ENCODE peak calls at places on chromosome 16, in six cellular contexts. K is mesenchymal stem cell, U is IMR-90, S is H1, N is neuronal stem cell, T is trophoblast cell. D is an unnamed sample.

GRCh38 chr16:67155305-67156145 is 4.2 kb downstream of the TRADD start:
- DNase-seq in S (peak), U (peak), K (peak), T (peak), N (peak), D (peak)

GRCh38 chr16:65178151-65178550 is 56.3 kb upstream of the CDH11 start:
- DNase-seq in T (no peak), U (peak), S (no peak), N (no peak), K (peak), D (no peak)

GRCh38 chr16:22266546-22266945 is 30.7 kb upstream of the POLR3E start:
- DNase-seq in N (no peak), T (no peak), S (no peak), K (no peak), U (no peak), D (no peak)

GRCh38 chr16:2856061-2856670 is 1.8 kb downstream of the PRSS22 start:
- DNase-seq in S (peak), K (no peak), T (peak), N (no peak), U (no peak), D (peak)

GRCh38 chr16:28136751-28137434 is 73.4 kb upstream of the GSG1L start:
- DNase-seq in N (no peak), K (no peak), U (no peak), S (no peak), T (no peak), D (no peak)

GRCh38 chr16:53960954-53961616 is 257.1 kb downstream of the FTO start:
- DNase-seq in N (no peak), K (no peak), T (no peak), S (no peak), U (no peak), D (no peak)

GRCh38 chr16:11063432-11064201 is 119.3 kb downstream of the CLEC16A start:
- DNase-seq in N (no peak), K (no peak), S (no peak), T (no peak), U (no peak), D (no peak)

GRCh38 chr16:28863929-28864886 is 565 bp downstream of the SH2B1 start:
- DNase-seq in K (peak), T (no peak), N (no peak), U (peak), S (no peak), D (no peak)

GRCh38 chr16:59179446-59180082 is 445.4 kb upstream of the GOT2 start:
- DNase-seq in T (no peak), K (peak), N (no peak), U (no peak), S (no peak), D (no peak)

GRCh38 chr16:21638573-21638975 is 13.8 kb downstream of the IGSF6 start:
- DNase-seq in U (peak), K (peak), N (no peak), S (no peak), T (no peak), D (no peak)

GRCh38 chr16:35574454-35575431 is 2115.3 kb downstream of the TP53TG3F start:
- DNase-seq in S (no peak), U (no peak), T (no peak), N (no peak), K (no peak), D (no peak)

GRCh38 chr16:102060-102855 is 24.2 kb downstream of the MPG start:
- DNase-seq in S (no peak), U (peak), N (no peak), K (no peak), T (no peak), D (no peak)

GRCh38 chr16:21126518-21126917 is 24.1 kb downstream of the DNAH3 start:
- DNase-seq in U (no peak), N (no peak), T (no peak), K (no peak), S (no peak), D (no peak)

GRCh38 chr16:54361246-54361645 is 74.7 kb upstream of the IRX3 start:
- DNase-seq in S (no peak), T (no peak), K (no peak), U (no peak), N (no peak), D (no peak)

GRCh38 chr16:53510704-53511070 is 7.7 kb upstream of the AKTIP start:
- DNase-seq in S (no peak), U (no peak), N (no peak), K (no peak), T (no peak), D (no peak)

GRCh38 chr16:80971814-80972213 is 34.9 kb downstream of the CMC2 start:
- DNase-seq in K (no peak), S (no peak), T (no peak), U (no peak), N (no peak), D (no peak)

GRCh38 chr16:87448866-87449265 is 44.0 kb downstream of the ZCCHC14 start:
- DNase-seq in S (no peak), K (no peak), U (no peak), T (no peak), N (no peak), D (no peak)

GRCh38 chr16:46715769-46716305 is 26.4 kb downstream of the ORC6 start:
- DNase-seq in N (no peak), U (no peak), K (no peak), S (peak), T (no peak), D (no peak)

GRCh38 chr16:48542020-48542473 is 67.9 kb downstream of the N4BP1 start:
- DNase-seq in T (no peak), K (peak), U (peak), N (no peak), S (no peak), D (no peak)

GRCh38 chr16:53417011-53417410 is 17.3 kb upstream of the RBL2 start:
- DNase-seq in K (peak), T (peak), S (no peak), U (peak), N (no peak), D (no peak)

GRCh38 chr16:27450836-27451341 is 48.9 kb downstream of the IL21R start:
- DNase-seq in U (no peak), T (no peak), S (no peak), K (peak), N (no peak), D (no peak)

GRCh38 chr16:8675183-8676159 is 1.1 kb downstream of the ABAT start:
- DNase-seq in U (no peak), N (no peak), S (no peak), T (no peak), K (no peak), D (no peak)

GRCh38 chr16:10314811-10315210 is 71.0 kb upstream of the ATF7IP2 start:
- DNase-seq in K (no peak), U (no peak), S (no peak), T (no peak), N (no peak), D (no peak)

GRCh38 chr16:21650517-21650916 is 1.9 kb downstream of the IGSF6 start:
- DNase-seq in S (no peak), T (no peak), U (no peak), N (no peak), K (no peak), D (no peak)

GRCh38 chr16:71929048-71929447 is 33.7 kb downstream of the IST1 start:
- DNase-seq in U (peak), S (no peak), N (no peak), K (peak), T (no peak), D (no peak)

GRCh38 chr16:47260496-47260895 is 116.8 kb upstream of the NETO2 start:
- DNase-seq in U (no peak), S (no peak), T (no peak), N (no peak), K (no peak), D (no peak)

GRCh38 chr16:26550111-26550610 is 516.6 kb upstream of the C16orf82 start:
- DNase-seq in U (no peak), N (no peak), K (no peak), T (peak), S (no peak), D (no peak)

GRCh38 chr16:27244363-27244755 is 24.2 kb downstream of the NSMCE1 start:
- DNase-seq in T (no peak), N (no peak), S (no peak), U (no peak), K (no peak), D (peak)

GRCh38 chr16:28925386-28926228 is 569 bp upstream of the RABEP2 start:
- DNase-seq in S (no peak), T (no peak), N (no peak), K (peak), U (peak), D (no peak)

GRCh38 chr16:28210264-28210663 is 1.5 kb downstream of the XPO6 start:
- DNase-seq in U (no peak), T (no peak), N (no peak), S (no peak), K (no peak), D (no peak)

GRCh38 chr16:73058221-73058615 is 10.3 kb upstream of the ZFHX3 start:
- DNase-seq in T (no peak), S (peak), U (no peak), K (peak), N (peak), D (no peak)

GRCh38 chr16:73056383-73056782 is 8.5 kb upstream of the ZFHX3 start:
- DNase-seq in T (no peak), U (no peak), S (no peak), N (no peak), K (no peak), D (no peak)

GRCh38 chr16:73058616-73059409 is 10.9 kb upstream of the ZFHX3 start:
- DNase-seq in U (peak), K (peak), S (peak), N (peak), T (no peak), D (no peak)

GRCh38 chr16:73056911-73057310 is 9.0 kb upstream of the ZFHX3 start:
- DNase-seq in T (no peak), K (no peak), U (no peak), S (no peak), N (no peak), D (no peak)

DNA sequence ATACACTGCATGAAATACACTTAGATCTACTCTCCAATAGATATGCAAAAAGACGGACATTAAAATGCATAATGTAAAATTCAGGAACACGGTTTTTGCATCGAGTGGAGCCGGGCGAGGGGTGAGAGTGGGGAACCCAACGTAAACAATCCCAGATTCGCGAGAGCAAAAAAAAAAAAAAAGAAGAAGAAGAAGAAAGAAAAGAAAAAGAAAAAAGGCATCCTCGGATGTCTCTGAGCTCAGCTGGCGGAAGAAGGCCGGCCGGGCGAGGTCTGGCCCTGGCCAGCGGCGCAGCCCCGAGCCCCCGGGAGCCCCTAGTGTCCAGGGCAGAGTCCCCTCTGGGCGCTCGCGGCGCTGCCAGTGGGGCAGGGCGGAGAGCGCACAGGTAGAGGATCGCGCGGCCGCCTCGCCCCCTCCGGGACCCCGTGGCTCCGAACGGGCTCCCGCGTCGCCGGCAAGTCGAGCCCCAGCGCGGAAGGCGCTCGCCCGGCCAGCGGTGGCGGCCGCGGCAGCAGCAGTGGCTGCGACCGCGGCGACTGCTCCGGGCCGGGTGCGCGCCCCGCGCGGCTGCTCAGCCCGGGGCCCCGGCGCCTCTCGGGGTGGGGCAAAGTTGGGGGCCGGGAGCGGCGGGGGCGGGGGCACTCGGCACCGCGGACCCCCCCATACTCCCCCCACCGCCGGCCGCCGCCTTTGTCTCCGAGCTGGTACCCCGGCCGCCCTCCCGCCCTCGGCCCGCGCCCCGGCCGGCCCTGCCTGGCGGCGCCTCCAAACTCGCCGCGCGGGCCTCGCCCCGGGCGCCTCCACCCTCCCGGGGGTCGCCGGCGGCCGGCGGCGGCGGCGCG is 9.7 kb upstream of the ZFHX3 start:
- DNase-seq in T (no peak), S (peak), K (peak), N (peak), U (no peak), D (no peak)
- H3K4ac ChIP-seq in T (peak), S (no peak), K (peak), N (no peak), U (peak), D (no peak)

DNA sequence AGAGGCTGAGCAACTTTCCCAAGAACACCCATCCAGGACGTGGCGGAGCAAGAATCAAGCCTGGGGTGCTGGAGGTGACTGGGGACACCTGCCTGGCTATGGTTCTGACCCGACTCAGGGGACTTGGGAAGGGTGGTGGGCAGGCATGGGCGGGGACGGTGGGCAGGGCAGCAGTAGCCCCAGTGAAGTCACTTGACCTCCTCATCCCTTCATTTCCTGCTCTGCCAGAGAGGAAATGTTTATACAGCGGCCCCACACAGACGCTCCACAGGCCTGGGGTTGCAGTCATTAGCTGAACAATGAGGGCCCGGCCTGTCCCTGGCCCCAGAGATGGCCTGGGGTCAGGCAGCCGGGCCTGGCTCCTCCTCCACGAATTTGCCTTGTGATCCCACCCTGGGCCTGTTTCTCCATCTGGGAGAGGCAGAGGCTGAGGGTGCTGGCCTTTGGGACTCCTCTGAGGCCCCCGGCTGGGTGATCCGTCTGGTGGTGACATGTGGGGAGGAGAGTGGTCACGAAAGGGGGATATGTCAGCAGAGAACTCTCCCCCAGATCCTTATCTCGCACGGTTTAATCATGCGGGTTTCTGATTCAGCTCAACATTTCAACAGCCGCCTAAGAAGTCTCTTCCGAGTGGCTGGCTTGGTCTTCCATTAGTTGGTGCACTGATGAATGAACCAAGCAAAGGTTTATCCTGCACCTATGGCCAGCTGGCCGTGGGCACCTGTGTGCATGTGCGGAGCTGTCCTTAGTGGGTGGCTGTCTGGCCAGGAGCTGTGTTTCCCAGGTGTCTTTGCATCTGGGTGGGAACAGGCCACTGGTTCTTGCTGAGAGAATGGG is 175.9 kb downstream of the IRF8 start:
- DNase-seq in T (no peak), K (peak), N (peak), S (no peak), U (peak), D (peak)
- H3K23ac ChIP-seq in T (no peak), K (peak), N (no peak), S (no peak), U (peak), D (no peak)

GRCh38 chr16:49727611-49728010 is 128.3 kb downstream of the ZNF423 start:
- DNase-seq in U (no peak), S (no peak), T (no peak), N (no peak), K (no peak), D (no peak)

GRCh38 chr16:49726155-49726554 is 129.8 kb downstream of the ZNF423 start:
- DNase-seq in T (no peak), N (no peak), K (no peak), S (no peak), U (no peak), D (no peak)

GRCh38 chr16:49720225-49720624 is 135.7 kb downstream of the ZNF423 start:
- DNase-seq in S (no peak), N (no peak), U (no peak), T (no peak), K (no peak), D (no peak)

GRCh38 chr16:49723310-49723709 is 132.6 kb downstream of the ZNF423 start:
- DNase-seq in N (no peak), U (no peak), K (no peak), S (no peak), T (no peak), D (no peak)

GRCh38 chr16:49725651-49726050 is 130.3 kb downstream of the ZNF423 start:
- DNase-seq in K (no peak), U (no peak), N (no peak), T (no peak), S (no peak), D (no peak)
- H4K91ac ChIP-seq in K (no peak), U (no peak), N (no peak), T (no peak), S (no peak), D (no peak)

DNA sequence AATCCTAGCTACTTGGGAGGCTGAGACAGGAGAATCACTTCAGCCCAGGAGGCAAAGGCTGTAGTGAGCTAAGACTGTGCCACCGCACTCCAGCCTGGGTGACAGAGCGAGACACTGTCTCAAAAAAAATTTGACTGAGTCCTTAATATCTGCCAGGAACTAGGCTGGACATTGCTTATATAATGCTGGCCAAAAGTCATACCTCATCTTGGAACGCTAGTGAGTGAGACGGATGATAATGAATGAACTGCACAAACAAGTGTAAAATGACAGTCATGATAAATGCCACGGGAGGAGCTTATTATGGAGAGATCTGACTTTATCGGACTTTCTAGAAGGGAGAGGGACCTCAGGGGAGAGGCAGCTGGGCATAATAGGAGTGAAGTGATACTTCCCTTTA is 327.6 kb downstream of the SHISA9 start:
- DNase-seq in N (no peak), U (no peak), S (no peak), K (no peak), T (no peak), D (no peak)
- H3K4ac ChIP-seq in N (no peak), U (no peak), S (no peak), K (no peak), T (no peak), D (no peak)

DNA sequence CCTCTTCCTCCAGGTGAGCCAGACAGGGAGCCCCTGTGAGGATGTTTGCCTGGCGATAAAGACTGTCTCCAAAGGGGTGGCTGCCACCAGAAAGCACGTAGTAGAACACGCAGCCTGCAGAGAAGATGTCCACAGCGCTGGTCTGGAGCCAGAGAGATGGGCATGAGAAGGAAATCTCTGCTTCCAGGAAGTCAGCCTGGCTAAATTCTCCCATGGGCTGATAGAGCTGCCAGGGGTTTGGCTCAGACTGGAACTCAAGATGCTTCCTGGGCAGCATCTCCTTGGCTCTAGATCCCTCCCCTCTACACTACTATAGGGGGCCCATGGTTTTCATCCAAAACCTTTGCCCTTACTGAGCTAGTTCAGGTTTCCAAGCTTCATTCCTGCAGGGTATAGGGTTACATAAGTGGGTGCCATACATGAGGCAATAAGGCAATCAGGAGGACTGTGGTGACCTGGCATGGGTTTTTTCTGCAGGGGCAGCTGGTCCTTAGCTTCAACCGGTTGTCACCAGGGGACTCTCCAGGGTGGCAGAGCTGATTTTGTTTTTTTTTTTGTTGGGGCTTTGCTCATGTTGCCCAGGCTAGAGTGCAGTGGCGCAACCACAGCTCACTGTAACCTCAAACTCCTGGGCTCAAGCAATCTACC is 13.6 kb downstream of the PLK1 start:
- DNase-seq in N (no peak), T (no peak), K (no peak), S (no peak), U (no peak), D (no peak)
- H3K23ac ChIP-seq in N (peak), T (no peak), K (no peak), S (no peak), U (no peak), D (no peak)

DNA sequence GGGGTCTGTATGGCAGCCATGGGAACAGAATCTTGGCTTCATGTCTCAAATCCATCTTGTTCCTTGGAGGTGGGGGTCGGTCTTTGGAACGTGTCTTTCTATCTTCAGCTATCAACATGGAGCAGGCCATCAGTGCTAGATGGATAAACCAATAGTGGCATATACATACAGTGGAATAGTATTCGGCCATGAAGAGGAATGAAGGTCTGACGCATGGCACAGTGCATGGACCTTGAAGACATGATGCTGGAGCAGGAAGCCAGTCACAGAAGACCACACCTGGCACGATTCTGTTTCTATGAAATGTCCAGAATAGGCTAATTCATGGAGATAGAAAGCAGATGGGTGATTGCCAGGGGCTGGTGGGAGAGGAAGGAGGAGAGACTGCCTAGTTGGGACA is 7.8 kb downstream of the KCNG4 start:
- DNase-seq in N (no peak), T (no peak), U (no peak), S (no peak), K (no peak), D (no peak)
- H4K91ac ChIP-seq in N (peak), T (no peak), U (no peak), S (no peak), K (no peak), D (no peak)

GRCh38 chr16:89338863-89339262 is 121.4 kb downstream of the ZNF778 start:
- DNase-seq in T (no peak), K (no peak), N (no peak), S (no peak), U (no peak), D (no peak)
- H3K4ac ChIP-seq in T (peak), K (no peak), N (no peak), S (no peak), U (no peak), D (no peak)

GRCh38 chr16:75148311-75149195 is at the start of gene ZFP1:
- DNase-seq in T (peak), U (peak), S (peak), K (peak), N (peak), D (peak)
- H3K23ac ChIP-seq in T (no peak), U (peak), S (no peak), K (peak), N (peak), D (no peak)

D was measured in H9.